ENCODE peak calls at places on chromosome 13, in eight cellular contexts. One of them, this sample, is unnamed.
A peak's percentile ranks its signal among the peaks of the same experiment; 100 is the strongest.

GRCh38 chr13:35770756-35771291 is 294.3 kb upstream of the MAB21L1 start:
- DNase-seq in A673: no peak
- DNase-seq in SK-N-SH: no peak
- DNase-seq in mucosa of descending colon: no peak
- DNase-seq in HFF-Myc: no peak
- DNase-seq in cardiac muscle cell: no peak
- DNase-seq in fibroblast of pulmonary artery: no peak
- DNase-seq in AG04450: no peak
- DNase-seq in this sample: no peak

GRCh38 chr13:76019421-76020044 is 383.4 kb downstream of the LMO7 start:
- DNase-seq in A673: peak; percentile 61
- DNase-seq in SK-N-SH: peak; percentile 11
- DNase-seq in mucosa of descending colon: peak; percentile 18
- DNase-seq in HFF-Myc: no peak
- DNase-seq in cardiac muscle cell: peak; percentile 15
- DNase-seq in fibroblast of pulmonary artery: no peak
- DNase-seq in AG04450: no peak
- DNase-seq in this sample: no peak

GRCh38 chr13:51501592-51502205 is 48.9 kb upstream of the INTS6 start:
- DNase-seq in A673: peak; percentile 98
- DNase-seq in SK-N-SH: no peak
- DNase-seq in mucosa of descending colon: no peak
- DNase-seq in HFF-Myc: no peak
- DNase-seq in cardiac muscle cell: no peak
- DNase-seq in fibroblast of pulmonary artery: peak; percentile 56
- DNase-seq in AG04450: no peak
- DNase-seq in this sample: peak; percentile 46

GRCh38 chr13:37443538-37443937 is 155.0 kb downstream of the POSTN start:
- DNase-seq in A673: no peak
- DNase-seq in SK-N-SH: no peak
- DNase-seq in mucosa of descending colon: no peak
- DNase-seq in HFF-Myc: peak; percentile 6
- DNase-seq in cardiac muscle cell: no peak
- DNase-seq in fibroblast of pulmonary artery: peak; percentile 83
- DNase-seq in AG04450: peak; percentile 52
- DNase-seq in this sample: peak; percentile 64

GRCh38 chr13:98543380-98544104 is 33.4 kb downstream of the STK24 start:
- DNase-seq in A673: no peak
- DNase-seq in SK-N-SH: no peak
- DNase-seq in mucosa of descending colon: no peak
- DNase-seq in HFF-Myc: no peak
- DNase-seq in cardiac muscle cell: no peak
- DNase-seq in fibroblast of pulmonary artery: no peak
- DNase-seq in AG04450: no peak
- DNase-seq in this sample: no peak

GRCh38 chr13:27276188-27276587 is 5.6 kb downstream of the RASL11A start:
- DNase-seq in A673: no peak
- DNase-seq in SK-N-SH: peak; percentile 60
- DNase-seq in mucosa of descending colon: no peak
- DNase-seq in HFF-Myc: no peak
- DNase-seq in cardiac muscle cell: no peak
- DNase-seq in fibroblast of pulmonary artery: peak; percentile 67
- DNase-seq in AG04450: no peak
- DNase-seq in this sample: peak; percentile 59

GRCh38 chr13:73908809-73909208 is 225.4 kb downstream of the KLF12 start:
- DNase-seq in A673: no peak
- DNase-seq in SK-N-SH: no peak
- DNase-seq in mucosa of descending colon: no peak
- DNase-seq in HFF-Myc: no peak
- DNase-seq in cardiac muscle cell: no peak
- DNase-seq in fibroblast of pulmonary artery: no peak
- DNase-seq in AG04450: no peak
- DNase-seq in this sample: no peak

GRCh38 chr13:26473571-26474230 is 83.8 kb upstream of the WASF3 start:
- DNase-seq in A673: no peak
- DNase-seq in SK-N-SH: no peak
- DNase-seq in mucosa of descending colon: no peak
- DNase-seq in HFF-Myc: no peak
- DNase-seq in cardiac muscle cell: no peak
- DNase-seq in fibroblast of pulmonary artery: no peak
- DNase-seq in AG04450: no peak
- DNase-seq in this sample: peak; percentile 28

GRCh38 chr13:75550159-75550567 is 572 bp downstream of the UCHL3 start:
- DNase-seq in A673: peak; percentile 68
- DNase-seq in SK-N-SH: peak; percentile 50
- DNase-seq in mucosa of descending colon: peak; percentile 60
- DNase-seq in HFF-Myc: peak; percentile 40
- DNase-seq in cardiac muscle cell: peak; percentile 43
- DNase-seq in fibroblast of pulmonary artery: peak; percentile 70
- DNase-seq in AG04450: peak; percentile 48
- DNase-seq in this sample: peak; percentile 61

GRCh38 chr13:20151612-20152011 is 9.2 kb downstream of the GJA3 start:
- DNase-seq in A673: no peak
- DNase-seq in SK-N-SH: no peak
- DNase-seq in mucosa of descending colon: no peak
- DNase-seq in HFF-Myc: no peak
- DNase-seq in cardiac muscle cell: no peak
- DNase-seq in fibroblast of pulmonary artery: no peak
- DNase-seq in AG04450: no peak
- DNase-seq in this sample: no peak

GRCh38 chr13:100597253-100597652 is 8.7 kb upstream of the GGACT start:
- DNase-seq in A673: no peak
- DNase-seq in SK-N-SH: no peak
- DNase-seq in mucosa of descending colon: no peak
- DNase-seq in HFF-Myc: peak; percentile 21
- DNase-seq in cardiac muscle cell: no peak
- DNase-seq in fibroblast of pulmonary artery: no peak
- DNase-seq in AG04450: no peak
- DNase-seq in this sample: no peak

GRCh38 chr13:87089391-87089790 is 581.8 kb upstream of the SLITRK5 start:
- DNase-seq in A673: peak; percentile 1
- DNase-seq in SK-N-SH: no peak
- DNase-seq in mucosa of descending colon: no peak
- DNase-seq in HFF-Myc: no peak
- DNase-seq in cardiac muscle cell: no peak
- DNase-seq in fibroblast of pulmonary artery: peak; percentile 74
- DNase-seq in AG04450: peak; percentile 58
- DNase-seq in this sample: peak; percentile 64

GRCh38 chr13:99378985-99379734 is 72.0 kb upstream of the GPR183 start:
- DNase-seq in A673: no peak
- DNase-seq in SK-N-SH: no peak
- DNase-seq in mucosa of descending colon: no peak
- DNase-seq in HFF-Myc: no peak
- DNase-seq in cardiac muscle cell: no peak
- DNase-seq in fibroblast of pulmonary artery: no peak
- DNase-seq in AG04450: no peak
- DNase-seq in this sample: no peak

GRCh38 chr13:35354882-35355281 is 121.6 kb downstream of the MAB21L1 start:
- DNase-seq in A673: no peak
- DNase-seq in SK-N-SH: no peak
- DNase-seq in mucosa of descending colon: no peak
- DNase-seq in HFF-Myc: no peak
- DNase-seq in cardiac muscle cell: no peak
- DNase-seq in fibroblast of pulmonary artery: no peak
- DNase-seq in AG04450: no peak
- DNase-seq in this sample: no peak

GRCh38 chr13:49314344-49314882 is 66.7 kb downstream of the CDADC1 start:
- DNase-seq in A673: no peak
- DNase-seq in SK-N-SH: no peak
- DNase-seq in mucosa of descending colon: no peak
- DNase-seq in HFF-Myc: no peak
- DNase-seq in cardiac muscle cell: no peak
- DNase-seq in fibroblast of pulmonary artery: no peak
- DNase-seq in AG04450: no peak
- DNase-seq in this sample: no peak

GRCh38 chr13:73833331-73834070 is 300.7 kb downstream of the KLF12 start:
- DNase-seq in A673: peak; percentile 40
- DNase-seq in SK-N-SH: no peak
- DNase-seq in mucosa of descending colon: no peak
- DNase-seq in HFF-Myc: peak; percentile 7
- DNase-seq in cardiac muscle cell: no peak
- DNase-seq in fibroblast of pulmonary artery: no peak
- DNase-seq in AG04450: peak; percentile 29
- DNase-seq in this sample: no peak

GRCh38 chr13:110308377-110309158 is 1.5 kb downstream of the COL4A2 start:
- DNase-seq in A673: peak; percentile 74
- DNase-seq in SK-N-SH: peak; percentile 66
- DNase-seq in mucosa of descending colon: peak; percentile 54
- DNase-seq in HFF-Myc: no peak
- DNase-seq in cardiac muscle cell: peak; percentile 34
- DNase-seq in fibroblast of pulmonary artery: peak; percentile 83
- DNase-seq in AG04450: no peak
- DNase-seq in this sample: no peak
- H3K4me3 ChIP-seq in A673: peak overlapping the region; percentile 98
- H3K4me3 ChIP-seq in SK-N-SH: peak overlapping the region; percentile 95
- H3K4me3 ChIP-seq in mucosa of descending colon: no peak overlapping the region
- H3K4me3 ChIP-seq in HFF-Myc: peak overlapping the region; percentile 87
- H3K4me3 ChIP-seq in cardiac muscle cell: peak overlapping the region; percentile 71
- H3K4me3 ChIP-seq in fibroblast of pulmonary artery: peak overlapping the region; percentile 87
- H3K4me3 ChIP-seq in AG04450: peak overlapping the region; percentile 87
- H3K4me3 ChIP-seq in this sample: peak overlapping the region; percentile 74

GRCh38 chr13:31540316-31540715 is 199.0 kb upstream of the RXFP2 start:
- DNase-seq in A673: no peak
- DNase-seq in SK-N-SH: no peak
- DNase-seq in mucosa of descending colon: no peak
- DNase-seq in HFF-Myc: no peak
- DNase-seq in cardiac muscle cell: no peak
- DNase-seq in fibroblast of pulmonary artery: no peak
- DNase-seq in AG04450: no peak
- DNase-seq in this sample: no peak

GRCh38 chr13:31543190-31543589 is 196.1 kb upstream of the RXFP2 start:
- DNase-seq in A673: no peak
- DNase-seq in SK-N-SH: no peak
- DNase-seq in mucosa of descending colon: no peak
- DNase-seq in HFF-Myc: no peak
- DNase-seq in cardiac muscle cell: no peak
- DNase-seq in fibroblast of pulmonary artery: no peak
- DNase-seq in AG04450: no peak
- DNase-seq in this sample: no peak

DNA sequence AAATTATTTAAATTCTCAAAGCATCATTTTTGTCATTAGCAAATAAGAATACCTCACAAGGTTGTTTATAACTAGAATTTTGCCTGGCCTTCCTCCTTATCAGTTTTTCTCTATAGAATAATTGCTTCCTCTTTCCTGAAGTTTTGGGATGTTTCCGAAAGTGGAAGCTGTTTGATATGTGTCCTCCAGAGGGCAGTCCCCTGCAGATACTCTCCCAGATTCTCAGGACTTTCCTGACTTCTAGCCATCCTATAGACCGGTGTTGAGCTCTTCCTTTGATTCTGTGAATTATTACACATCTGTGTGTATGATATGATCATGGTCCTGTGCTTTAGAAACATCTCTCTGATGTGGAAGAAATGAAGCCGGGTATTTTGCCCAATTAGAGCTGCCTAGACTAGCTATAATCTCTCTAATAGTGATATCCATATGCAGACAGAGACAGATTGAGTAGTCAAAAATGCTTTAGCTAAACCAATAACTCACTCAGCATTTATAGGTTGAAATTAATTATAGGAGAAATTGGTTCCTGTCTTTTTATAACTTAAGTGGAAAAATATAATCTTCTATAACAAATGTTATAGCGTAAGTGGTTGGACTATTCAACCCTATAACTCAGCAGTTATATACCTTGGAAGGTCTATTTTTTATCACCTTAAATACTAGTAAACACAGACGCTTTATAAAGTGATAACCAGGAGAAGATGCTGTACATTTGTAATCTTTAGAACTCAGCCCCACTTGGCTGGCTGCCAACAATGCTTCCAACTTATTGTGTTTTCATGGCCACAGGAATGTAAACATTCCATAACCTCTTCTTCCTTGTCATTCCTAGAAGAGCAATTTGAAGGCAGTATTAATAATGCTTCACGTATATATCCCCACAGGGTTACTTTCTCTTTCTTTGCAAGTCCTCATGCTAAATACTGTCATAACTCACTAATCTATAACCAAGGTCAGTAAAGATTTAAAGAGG is 201.0 kb upstream of the RXFP2 start:
- DNase-seq in A673: peak; percentile 35
- DNase-seq in SK-N-SH: peak; percentile 34
- DNase-seq in mucosa of descending colon: peak; percentile 41
- DNase-seq in HFF-Myc: peak; percentile 31
- DNase-seq in cardiac muscle cell: peak; percentile 37
- DNase-seq in fibroblast of pulmonary artery: peak; percentile 69
- DNase-seq in AG04450: no peak
- DNase-seq in this sample: peak; percentile 73
- TF ChIP-seq CTCF in A673: peak; percentile 70
- TF ChIP-seq CTCF in SK-N-SH: peak; percentile 68
- TF ChIP-seq CTCF in mucosa of descending colon: no peak
- TF ChIP-seq CTCF in HFF-Myc: peak; percentile 73
- TF ChIP-seq CTCF in cardiac muscle cell: peak; percentile 71
- TF ChIP-seq CTCF in fibroblast of pulmonary artery: peak; percentile 81
- TF ChIP-seq CTCF in AG04450: peak; percentile 76
- TF ChIP-seq CTCF in this sample: peak; percentile 80

GRCh38 chr13:62290542-62290941 is 874.9 kb upstream of the PCDH20 start:
- DNase-seq in A673: no peak
- DNase-seq in SK-N-SH: no peak
- DNase-seq in mucosa of descending colon: no peak
- DNase-seq in HFF-Myc: no peak
- DNase-seq in cardiac muscle cell: no peak
- DNase-seq in fibroblast of pulmonary artery: no peak
- DNase-seq in AG04450: no peak
- DNase-seq in this sample: no peak
- H3K4me3 ChIP-seq in A673: no peak overlapping the region
- H3K4me3 ChIP-seq in SK-N-SH: no peak overlapping the region
- H3K4me3 ChIP-seq in mucosa of descending colon: no peak overlapping the region
- H3K4me3 ChIP-seq in HFF-Myc: no peak overlapping the region
- H3K4me3 ChIP-seq in cardiac muscle cell: no peak overlapping the region
- H3K4me3 ChIP-seq in fibroblast of pulmonary artery: no peak overlapping the region
- H3K4me3 ChIP-seq in AG04450: no peak overlapping the region
- H3K4me3 ChIP-seq in this sample: no peak overlapping the region

DNA sequence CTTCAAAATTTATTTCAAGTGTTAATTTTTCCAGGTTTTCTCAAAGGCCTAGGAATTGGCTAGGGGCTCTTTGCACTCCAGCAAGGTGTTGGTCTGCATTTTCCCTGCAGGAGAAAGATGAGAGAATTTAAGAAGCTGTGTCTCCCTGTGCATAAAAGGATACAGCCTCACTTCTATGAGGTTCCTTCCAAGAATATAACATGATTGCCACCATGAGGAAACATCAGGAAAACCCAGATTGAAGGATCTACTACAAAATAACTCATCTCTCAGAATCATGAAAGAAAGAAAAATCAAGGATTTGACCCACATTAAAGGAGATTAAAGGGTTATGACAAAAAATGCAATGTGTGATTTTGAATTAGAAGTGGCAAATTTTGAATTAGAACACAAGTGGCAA is 69.9 kb downstream of the RUBCNL start:
- DNase-seq in A673: peak; percentile 65
- DNase-seq in SK-N-SH: no peak
- DNase-seq in mucosa of descending colon: no peak
- DNase-seq in HFF-Myc: no peak
- DNase-seq in cardiac muscle cell: no peak
- DNase-seq in fibroblast of pulmonary artery: peak; percentile 59
- DNase-seq in AG04450: no peak
- DNase-seq in this sample: peak; percentile 67
- TF ChIP-seq CTCF in A673: peak; percentile 62
- TF ChIP-seq CTCF in SK-N-SH: peak; percentile 31
- TF ChIP-seq CTCF in mucosa of descending colon: no peak
- TF ChIP-seq CTCF in HFF-Myc: no peak
- TF ChIP-seq CTCF in cardiac muscle cell: peak; percentile 22
- TF ChIP-seq CTCF in fibroblast of pulmonary artery: peak; percentile 23
- TF ChIP-seq CTCF in AG04450: no peak
- TF ChIP-seq CTCF in this sample: peak; percentile 29

GRCh38 chr13:45466359-45466758 is 1.6 kb downstream of the COG3 start:
- DNase-seq in A673: no peak
- DNase-seq in SK-N-SH: no peak
- DNase-seq in mucosa of descending colon: peak; percentile 15
- DNase-seq in HFF-Myc: no peak
- DNase-seq in cardiac muscle cell: no peak
- DNase-seq in fibroblast of pulmonary artery: no peak
- DNase-seq in AG04450: no peak
- DNase-seq in this sample: no peak
- H3K4me3 ChIP-seq in A673: peak overlapping the region; percentile 80
- H3K4me3 ChIP-seq in SK-N-SH: peak overlapping the region; percentile 88
- H3K4me3 ChIP-seq in mucosa of descending colon: no peak overlapping the region
- H3K4me3 ChIP-seq in HFF-Myc: peak overlapping the region; percentile 88
- H3K4me3 ChIP-seq in cardiac muscle cell: peak overlapping the region; percentile 62
- H3K4me3 ChIP-seq in fibroblast of pulmonary artery: peak overlapping the region; percentile 70
- H3K4me3 ChIP-seq in AG04450: peak overlapping the region; percentile 44
- H3K4me3 ChIP-seq in this sample: peak overlapping the region; percentile 86